ENCODE peak calls at places on chromosome 16, in six cellular contexts. V, J, M, Z, A and Y are unnamed samples.

GRCh38 chr16:21100447-21100846 is 50.2 kb downstream of the DNAH3 start:
- DNase-seq in J (peak; percentile 29), M (no peak), A (no peak), Z (no peak), V (no peak), Y (peak; percentile 32)

GRCh38 chr16:31025344-31025743 is 8.0 kb upstream of the STX4 start:
- DNase-seq in V (no peak), J (no peak), M (no peak), Z (no peak), A (no peak), Y (no peak)

GRCh38 chr16:74522160-74522559 is 84.8 kb downstream of the GLG1 start:
- DNase-seq in A (no peak), J (no peak), V (no peak), M (no peak), Z (no peak), Y (no peak)

GRCh38 chr16:75322706-75323105 is 71.3 kb upstream of the BCAR1 start:
- DNase-seq in V (peak; percentile 68), J (no peak), Z (no peak), M (no peak), A (no peak), Y (no peak)

GRCh38 chr16:87543436-87544191 is 50.8 kb upstream of the ZCCHC14 start:
- DNase-seq in V (no peak), J (no peak), M (no peak), A (no peak), Z (peak; percentile 32), Y (no peak)

GRCh38 chr16:30893082-30893743 is 664 bp downstream of the BCL7C start:
- DNase-seq in M (no peak), A (peak; percentile 60), J (no peak), V (no peak), Z (peak; percentile 67), Y (no peak)

GRCh38 chr16:66695474-66695934 is 1.0 kb downstream of the CMTM4 start:
- DNase-seq in Z (no peak), M (no peak), J (no peak), V (no peak), A (no peak), Y (no peak)

GRCh38 chr16:383326-384020 is 1.7 kb upstream of the PGAP6 start:
- DNase-seq in A (peak; percentile 93), M (peak; percentile 44), Z (peak; percentile 72), V (peak; percentile 68), J (no peak), Y (no peak)

GRCh38 chr16:89155184-89155679 is 16.3 kb upstream of the CDH15 start:
- DNase-seq in J (peak; percentile 94), V (no peak), A (no peak), M (no peak), Z (no peak), Y (no peak)

GRCh38 chr16:48740964-48741363 is 131.0 kb upstream of the N4BP1 start:
- DNase-seq in A (no peak), Z (no peak), M (no peak), J (no peak), V (no peak), Y (no peak)

GRCh38 chr16:82657239-82657638 is 30.5 kb downstream of the CDH13 start:
- DNase-seq in J (no peak), M (no peak), V (no peak), A (no peak), Z (no peak), Y (no peak)
- H3K4me1 ChIP-seq in J (peaks cover 11% of the 10 kb centered on the region), M (peaks cover 65% of the 10 kb centered on the region), V (no peaks in the 10 kb centered on the region), A (peaks cover 40% of the 10 kb centered on the region), Z (peaks cover 77% of the 10 kb centered on the region), Y (no peaks in the 10 kb centered on the region)

DNA sequence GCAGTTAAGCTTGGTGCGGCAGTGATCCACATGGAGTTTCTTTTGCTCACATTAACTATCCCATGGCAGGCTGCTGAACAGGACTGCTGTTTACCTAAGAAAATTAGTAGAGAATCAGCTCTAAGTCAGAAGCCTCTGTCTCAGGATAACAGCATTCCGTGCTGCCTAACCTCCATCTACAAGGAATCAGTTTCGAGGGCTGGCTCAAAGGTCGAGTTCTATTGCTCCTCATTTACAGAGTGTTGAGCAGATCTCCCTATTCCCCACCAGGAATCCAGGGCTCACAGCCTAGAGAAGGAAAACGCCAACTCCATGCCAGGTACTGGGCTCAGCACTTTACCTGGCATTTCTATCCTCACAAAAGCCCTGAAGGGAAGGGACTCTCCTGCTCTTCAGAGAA is 9.9 kb downstream of the GINS2 start:
- DNase-seq in V (no peak), A (no peak), M (no peak), J (no peak), Z (no peak), Y (no peak)
- H3K4me3 ChIP-seq in V (no peak overlapping the region), A (no peak overlapping the region), M (no peak overlapping the region), J (no peak overlapping the region), Z (no peak overlapping the region), Y (no peak overlapping the region)

DNA sequence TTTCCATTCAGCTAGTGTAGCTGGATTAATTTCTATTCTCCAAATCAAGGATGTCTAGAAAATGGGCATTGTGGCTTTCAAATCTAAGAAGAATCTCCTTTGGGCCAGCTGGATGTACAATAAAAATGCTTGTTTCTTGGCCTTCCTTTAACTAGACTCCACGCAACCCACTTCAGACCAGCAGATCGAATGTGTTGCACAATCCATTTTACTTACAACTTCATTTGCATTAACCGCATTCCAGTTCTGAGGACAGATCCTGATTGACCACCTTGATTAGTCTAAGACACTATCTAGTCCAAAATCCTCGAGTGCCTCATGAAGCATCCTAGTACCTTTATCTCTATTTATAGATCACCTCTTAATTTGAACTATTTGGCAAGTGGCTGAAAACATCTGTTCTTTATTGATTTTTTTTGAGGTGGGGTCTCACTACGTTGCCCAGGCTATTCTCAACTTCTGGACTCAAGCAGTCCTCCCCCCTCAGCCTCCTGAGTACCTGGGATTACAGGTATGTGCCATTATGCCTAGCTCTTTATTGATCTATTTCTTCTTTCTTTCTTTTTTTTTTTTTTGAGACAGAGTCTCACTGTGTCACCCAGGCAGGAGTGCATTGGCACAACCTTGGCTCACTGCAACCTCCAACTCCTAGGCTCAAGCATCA is 20.3 kb upstream of the HAS3 start:
- DNase-seq in M (no peak), A (no peak), V (no peak), Z (no peak), J (no peak), Y (no peak)
- H3K27ac ChIP-seq in M (no peak overlapping the region), A (no peak overlapping the region), V (no peak overlapping the region), Z (no peak overlapping the region), J (no peak overlapping the region), Y (no peak overlapping the region)

GRCh38 chr16:4814542-4815173 is 12.2 kb upstream of the ROGDI start:
- DNase-seq in V (no peak), Z (no peak), J (no peak), M (no peak), A (peak; percentile 67), Y (no peak)

GRCh38 chr16:4825196-4825595 is 21.9 kb downstream of the GLYR1 start:
- DNase-seq in A (no peak), M (no peak), J (no peak), Z (no peak), V (no peak), Y (no peak)

DNA sequence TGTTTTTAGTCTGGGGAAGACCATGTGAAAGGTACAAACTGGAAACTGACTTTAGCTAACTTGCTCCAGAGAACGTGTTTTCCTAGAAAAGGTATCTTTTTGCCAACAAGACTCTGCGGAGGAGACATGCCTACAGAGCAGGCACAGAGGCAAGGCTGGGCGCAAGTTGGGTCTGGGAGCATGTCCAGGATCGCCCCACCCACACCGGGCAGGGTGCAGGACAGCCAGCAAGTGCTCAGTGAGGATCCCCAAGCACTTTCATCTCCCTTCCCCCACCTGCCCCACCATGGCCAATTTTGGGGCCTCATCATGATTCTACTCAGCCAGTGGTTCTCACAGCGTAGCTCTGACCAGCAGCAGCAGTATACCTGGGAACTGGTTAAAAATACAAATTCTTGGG is 18.2 kb upstream of the ROGDI start:
- DNase-seq in J (no peak), M (no peak), Z (no peak), V (no peak), A (no peak), Y (no peak)
- H3K4me1 ChIP-seq in J (peaks cover 6% of the 10 kb centered on the region), M (no peaks in the 10 kb centered on the region), Z (no peaks in the 10 kb centered on the region), V (no peaks in the 10 kb centered on the region), A (no peaks in the 10 kb centered on the region), Y (no peaks in the 10 kb centered on the region)

DNA sequence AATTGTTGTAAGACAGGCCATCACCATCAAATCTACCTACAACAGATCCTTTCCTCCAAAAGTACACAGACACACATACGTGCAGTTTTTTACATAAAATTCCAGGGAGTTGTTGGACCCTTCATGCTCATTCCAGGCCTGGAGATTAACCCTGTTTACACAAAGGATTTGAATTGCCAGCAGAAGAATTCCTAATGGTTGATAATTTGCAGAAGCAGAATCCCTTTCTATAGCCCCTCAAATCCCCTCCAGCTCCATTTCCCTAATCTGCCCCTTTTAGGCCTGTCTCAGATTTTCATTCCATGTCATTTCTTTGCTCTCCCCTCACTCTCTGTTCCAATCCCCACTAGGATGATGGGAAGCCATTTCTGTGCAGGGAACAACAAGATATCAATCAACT is 102.9 kb upstream of the TOX3 start:
- DNase-seq in Z (no peak), M (no peak), V (no peak), A (no peak), J (peak; percentile 19), Y (no peak)
- H3K4me3 ChIP-seq in Z (no peak overlapping the region), M (no peak overlapping the region), V (no peak overlapping the region), A (no peak overlapping the region), J (no peak overlapping the region), Y (no peak overlapping the region)